ENCODE peak calls at places on chromosome 1, in four cellular contexts. V is fibroblast of the aortic adventitia, Q is fibroblast of pulmonary artery, T is epithelial cell of proximal tubule. R is an unnamed sample.
A peak's percentile ranks its signal among the peaks of the same experiment; 100 is the strongest.

GRCh38 chr1:190176776-190177175 is 300.9 kb downstream of the BRINP3 start:
- DNase-seq in T (no peak), Q (peak; percentile 15), V (peak; percentile 62), R (no peak)

GRCh38 chr1:162022626-162023025 is 1.0 kb downstream of the OLFML2B start:
- DNase-seq in Q (no peak), T (no peak), V (no peak), R (no peak)

GRCh38 chr1:111593403-111594127 is 26.0 kb upstream of the RAP1A start:
- DNase-seq in T (no peak), Q (no peak), V (peak; percentile 40), R (peak; percentile 12)

GRCh38 chr1:18396247-18396646 is 84.5 kb upstream of the KLHDC7A start:
- DNase-seq in V (no peak), Q (no peak), T (peak; percentile 13), R (peak; percentile 5)

GRCh38 chr1:223230161-223230881 is 87.3 kb upstream of the TLR5 start:
- DNase-seq in Q (peak; percentile 51), T (no peak), V (peak; percentile 81), R (peak; percentile 88)

GRCh38 chr1:20337581-20337980 is 46.9 kb downstream of the VWA5B1 start:
- DNase-seq in V (no peak), Q (no peak), T (no peak), R (no peak)

GRCh38 chr1:229624906-229625871 is 733 bp downstream of the TAF5L start:
- DNase-seq in Q (peak; percentile 44), V (peak; percentile 49), T (no peak), R (peak; percentile 15)

GRCh38 chr1:154966111-154966510 is 4.4 kb downstream of the SHC1 start:
- DNase-seq in T (no peak), V (no peak), Q (no peak), R (no peak)

GRCh38 chr1:64995316-64995715 is 29.0 kb upstream of the JAK1 start:
- DNase-seq in T (no peak), Q (no peak), V (no peak), R (no peak)

GRCh38 chr1:163036661-163037060 is 32.5 kb upstream of the RGS4 start:
- DNase-seq in V (peak; percentile 22), T (no peak), Q (no peak), R (no peak)

GRCh38 chr1:17678011-17678410 is 77.1 kb upstream of the ACTL8 start:
- DNase-seq in Q (no peak), V (no peak), T (no peak), R (no peak)

GRCh38 chr1:23101891-23102688 is 66.6 kb downstream of the LUZP1 start:
- DNase-seq in V (peak; percentile 32), T (no peak), Q (peak; percentile 46), R (peak; percentile 57)

GRCh38 chr1:181011301-181012202 is 11.1 kb downstream of the STX6 start:
- DNase-seq in T (no peak), Q (no peak), V (no peak), R (no peak)

GRCh38 chr1:14928886-14929546 is 224.5 kb upstream of the TMEM51 start:
- DNase-seq in Q (no peak), T (no peak), V (no peak), R (no peak)

GRCh38 chr1:72557446-72558049 is 275.2 kb upstream of the NEGR1 start:
- DNase-seq in V (peak; percentile 17), T (no peak), Q (peak; percentile 57), R (peak; percentile 48)

GRCh38 chr1:185681034-185681633 is 53.1 kb upstream of the HMCN1 start:
- DNase-seq in Q (peak; percentile 67), V (peak; percentile 65), T (no peak), R (peak; percentile 29)
- TF ChIP-seq CTCF in Q (peak; percentile 71), V (peak; percentile 74), T (peak; percentile 75), R (peak; percentile 83)

GRCh38 chr1:153194331-153195050 is 8.7 kb upstream of the LELP1 start:
- DNase-seq in Q (no peak), V (no peak), T (no peak), R (no peak)

GRCh38 chr1:153192697-153193096 is 10.5 kb upstream of the LELP1 start:
- DNase-seq in T (no peak), Q (no peak), V (no peak), R (no peak)

GRCh38 chr1:153195216-153195615 is 8.0 kb upstream of the LELP1 start:
- DNase-seq in Q (no peak), V (no peak), T (no peak), R (no peak)

GRCh38 chr1:153190373-153190772 is 12.9 kb upstream of the LELP1 start:
- DNase-seq in V (no peak), Q (no peak), T (no peak), R (no peak)
- TF ChIP-seq CTCF in V (no peak), Q (peak; percentile 5), T (peak; percentile 46), R (peak; percentile 34)

GRCh38 chr1:110407260-110408210 is at the start of gene LAMTOR5:
- DNase-seq in T (no peak), V (peak; percentile 91), Q (peak; percentile 93), R (peak; percentile 91)
- TF ChIP-seq CTCF in T (peak; percentile 6), V (no peak), Q (no peak), R (no peak)

DNA sequence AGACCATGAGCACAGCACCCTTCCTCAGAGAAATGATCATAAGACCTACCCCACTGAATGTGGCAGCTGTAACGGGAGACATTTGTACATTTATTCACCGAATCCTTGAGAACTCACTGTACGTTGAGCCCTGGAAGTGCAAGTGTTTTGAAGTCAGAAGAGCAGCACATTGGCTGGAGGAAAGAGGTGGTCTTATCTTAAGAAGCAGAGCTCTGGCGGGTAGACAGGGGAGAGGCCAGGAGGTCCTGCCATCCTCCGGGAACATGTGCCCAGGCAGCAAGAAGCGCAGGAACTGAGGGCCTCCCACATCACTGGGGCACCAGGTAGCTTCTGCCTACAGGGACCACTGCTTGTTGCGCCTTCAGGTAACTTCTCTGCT is 169.2 kb upstream of the IRF2BP2 start:
- DNase-seq in T (no peak), Q (no peak), V (no peak), R (no peak)
- TF ChIP-seq CTCF in T (no peak), Q (no peak), V (no peak), R (no peak)

DNA sequence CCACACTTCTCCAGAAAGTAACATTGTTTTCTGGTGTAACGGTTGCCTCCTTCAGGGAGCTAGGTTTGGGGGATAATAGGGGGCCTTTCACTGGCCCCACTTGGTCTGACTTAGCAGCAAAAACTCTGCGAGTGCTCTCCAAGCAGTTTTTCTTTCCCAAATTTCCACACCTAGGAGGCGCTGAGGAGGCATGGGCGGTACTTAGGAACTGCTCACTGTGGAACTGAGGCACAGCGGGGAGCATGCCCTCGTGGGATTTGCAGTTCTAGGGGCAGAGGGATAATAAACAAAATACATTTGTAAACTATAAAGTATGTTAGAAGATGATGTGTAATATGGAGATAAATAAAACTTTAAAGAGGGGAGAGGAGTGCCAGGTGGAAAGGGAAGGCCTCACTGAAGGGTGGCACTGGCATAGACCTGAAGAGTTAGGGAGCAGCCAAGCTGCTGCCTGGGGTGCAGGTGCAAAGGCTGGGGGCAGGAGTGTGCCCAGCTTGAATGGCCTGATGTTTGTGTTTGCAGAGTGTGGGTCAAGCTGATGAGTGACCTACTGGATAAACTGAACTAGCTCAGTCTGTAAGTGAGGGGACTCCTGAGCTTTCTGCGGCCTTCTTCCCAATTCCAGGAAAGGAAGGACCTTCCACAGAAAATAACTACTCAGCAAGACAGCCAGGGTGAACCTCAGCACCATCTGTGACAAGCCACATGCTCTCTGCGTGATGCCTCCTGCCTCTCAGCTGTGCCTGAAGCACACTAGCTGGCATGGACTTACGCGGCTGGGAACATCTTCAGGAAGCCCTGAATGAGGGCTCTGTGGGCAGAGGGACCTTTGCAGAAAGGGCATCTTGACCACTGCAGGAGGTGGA is 1.9 kb downstream of the EPHX1 start:
- DNase-seq in V (peak; percentile 30), Q (no peak), T (no peak), R (no peak)
- TF ChIP-seq CTCF in V (peak; percentile 57), Q (peak; percentile 48), T (peak; percentile 55), R (peak; percentile 56)

GRCh38 chr1:199311478-199312242 is 672.8 kb downstream of the PTPRC start:
- DNase-seq in T (no peak), V (no peak), Q (no peak), R (no peak)

GRCh38 chr1:199310701-199311100 is 671.9 kb downstream of the PTPRC start:
- DNase-seq in V (no peak), T (no peak), Q (no peak), R (no peak)

GRCh38 chr1:199308349-199308846 is 669.6 kb downstream of the PTPRC start:
- DNase-seq in T (no peak), Q (no peak), V (no peak), R (no peak)

GRCh38 chr1:199312626-199313025 is 673.8 kb downstream of the PTPRC start:
- DNase-seq in Q (no peak), T (no peak), V (no peak), R (no peak)

GRCh38 chr1:199313444-199313843 is 674.6 kb downstream of the PTPRC start:
- DNase-seq in T (no peak), V (peak; percentile 41), Q (peak; percentile 18), R (no peak)
- TF ChIP-seq CTCF in T (no peak), V (no peak), Q (no peak), R (no peak)

GRCh38 chr1:152745289-152745704 is 12.5 kb upstream of the KPRP start:
- DNase-seq in Q (no peak), T (no peak), V (peak; percentile 17), R (peak; percentile 54)
- TF ChIP-seq CTCF in Q (no peak), T (peak; percentile 16), V (no peak), R (peak; percentile 43)

GRCh38 chr1:1306070-1306660 is 1.6 kb downstream of the ACAP3 start:
- DNase-seq in T (no peak), V (peak; percentile 24), Q (no peak), R (no peak)
- TF ChIP-seq CTCF in T (peak; percentile 16), V (peak; percentile 38), Q (peak; percentile 14), R (peak; percentile 29)

GRCh38 chr1:114764689-114765088 is 6.9 kb upstream of the CSDE1 start:
- DNase-seq in Q (no peak), V (no peak), T (no peak), R (no peak)
- TF ChIP-seq CTCF in Q (peak; percentile 9), V (peak; percentile 15), T (peak; percentile 25), R (peak; percentile 49)

GRCh38 chr1:83673287-83673686 is 325.6 kb downstream of the TTLL7 start:
- DNase-seq in T (no peak), Q (no peak), V (peak; percentile 6), R (no peak)
- TF ChIP-seq CTCF in T (no peak), Q (no peak), V (no peak), R (no peak)